ENCODE peak calls at places on chromosome 4, in ten cellular contexts. U is Peyer's patch, K is upper lobe of left lung, Z is adrenal gland, B is tibial nerve, Y is IMR-90, P is prostate gland, A is sigmoid colon, M is K562, O is body of pancreas. C is an unnamed sample.

GRCh38 chr4:184424279-184424678 is 50.1 kb downstream of the IRF2 start:
- DNase-seq in U (no peak), K (no peak), Z (no peak), B (no peak), Y (no peak), P (no peak), A (no peak), M (no peak), O (no peak), C (no peak)

GRCh38 chr4:110085131-110085530 is 113.3 kb downstream of the ELOVL6 start:
- DNase-seq in U (peak; percentile 59), K (no peak), Z (no peak), B (no peak), Y (peak; percentile 35), P (no peak), A (no peak), M (peak; percentile 30), O (no peak), C (no peak)

GRCh38 chr4:141132689-141133145 is 552 bp downstream of the RNF150 start:
- DNase-seq in U (no peak), K (no peak), Z (peak; percentile 65), B (no peak), Y (peak; percentile 29), P (peak; percentile 29), A (peak; percentile 81), M (no peak), O (peak; percentile 15), C (no peak)

GRCh38 chr4:53587123-53587522 is 4.2 kb downstream of the LNX1 start:
- DNase-seq in U (no peak), K (no peak), Z (no peak), B (no peak), Y (no peak), P (no peak), A (no peak), M (no peak), O (no peak), C (peak; percentile 7)

GRCh38 chr4:16897991-16898827 is at the start of gene LDB2:
- DNase-seq in U (no peak), K (peak; percentile 38), Z (peak; percentile 64), B (peak; percentile 51), Y (peak; percentile 88), P (no peak), A (peak; percentile 88), M (no peak), O (peak; percentile 26), C (no peak)

GRCh38 chr4:174859904-174860303 is 30.9 kb upstream of the GLRA3 start:
- DNase-seq in U (no peak), K (no peak), Z (no peak), B (no peak), Y (no peak), P (no peak), A (no peak), M (no peak), O (no peak), C (no peak)

GRCh38 chr4:85302193-85302736 is 172.7 kb upstream of the ARHGAP24 start:
- DNase-seq in U (no peak), K (no peak), Z (no peak), B (no peak), Y (no peak), P (no peak), A (no peak), M (no peak), O (no peak), C (no peak)

GRCh38 chr4:104616401-104616820 is 121.7 kb upstream of the CXXC4 start:
- DNase-seq in U (no peak), K (no peak), Z (peak; percentile 11), B (no peak), Y (no peak), P (no peak), A (no peak), M (no peak), O (no peak), C (no peak)

GRCh38 chr4:21795091-21795490 is 153.5 kb downstream of the KCNIP4 start:
- DNase-seq in U (no peak), K (no peak), Z (no peak), B (no peak), Y (peak; percentile 18), P (no peak), A (no peak), M (no peak), O (no peak), C (no peak)

GRCh38 chr4:82797048-82797590 is 1.5 kb downstream of the SCD5 start:
- DNase-seq in U (no peak), K (no peak), Z (no peak), B (no peak), Y (no peak), P (no peak), A (no peak), M (no peak), O (no peak), C (no peak)

GRCh38 chr4:164383187-164384181 is 370.4 kb upstream of the SMIM31 start:
- DNase-seq in U (no peak), K (peak; percentile 81), Z (no peak), B (no peak), Y (peak; percentile 0), P (peak; percentile 4), A (peak; percentile 63), M (no peak), O (no peak), C (no peak)

GRCh38 chr4:84877051-84877833 is 89.2 kb downstream of the WDFY3 start:
- DNase-seq in U (no peak), K (no peak), Z (no peak), B (no peak), Y (no peak), P (no peak), A (no peak), M (no peak), O (no peak), C (no peak)

GRCh38 chr4:127632420-127633403 is at the start of gene INTU:
- DNase-seq in U (peak; percentile 88), K (no peak), Z (peak; percentile 96), B (peak; percentile 88), Y (peak; percentile 97), P (peak; percentile 96), A (peak; percentile 97), M (peak; percentile 93), O (peak; percentile 95), C (peak; percentile 98)

GRCh38 chr4:183249854-183250253 is 70.2 kb downstream of the CLDN22 start:
- DNase-seq in U (no peak), K (no peak), Z (peak; percentile 19), B (no peak), Y (peak; percentile 52), P (no peak), A (no peak), M (peak; percentile 24), O (peak; percentile 47), C (no peak)

GRCh38 chr4:24551492-24552330 is 32.6 kb downstream of the DHX15 start:
- DNase-seq in U (no peak), K (no peak), Z (no peak), B (no peak), Y (peak; percentile 70), P (no peak), A (no peak), M (no peak), O (no peak), C (no peak)
- H3K36me3 ChIP-seq in U (no peaks in the 10 kb centered on the region), K (peaks cover 25% of the 10 kb centered on the region), Z (no peaks in the 10 kb centered on the region), B (peaks cover 9% of the 10 kb centered on the region), Y (peaks cover 24% of the 10 kb centered on the region), P (no peaks in the 10 kb centered on the region), A (peaks cover 44% of the 10 kb centered on the region), M (peaks cover 89% of the 10 kb centered on the region), O (no peaks in the 10 kb centered on the region), C (peaks cover 48% of the 10 kb centered on the region)

DNA sequence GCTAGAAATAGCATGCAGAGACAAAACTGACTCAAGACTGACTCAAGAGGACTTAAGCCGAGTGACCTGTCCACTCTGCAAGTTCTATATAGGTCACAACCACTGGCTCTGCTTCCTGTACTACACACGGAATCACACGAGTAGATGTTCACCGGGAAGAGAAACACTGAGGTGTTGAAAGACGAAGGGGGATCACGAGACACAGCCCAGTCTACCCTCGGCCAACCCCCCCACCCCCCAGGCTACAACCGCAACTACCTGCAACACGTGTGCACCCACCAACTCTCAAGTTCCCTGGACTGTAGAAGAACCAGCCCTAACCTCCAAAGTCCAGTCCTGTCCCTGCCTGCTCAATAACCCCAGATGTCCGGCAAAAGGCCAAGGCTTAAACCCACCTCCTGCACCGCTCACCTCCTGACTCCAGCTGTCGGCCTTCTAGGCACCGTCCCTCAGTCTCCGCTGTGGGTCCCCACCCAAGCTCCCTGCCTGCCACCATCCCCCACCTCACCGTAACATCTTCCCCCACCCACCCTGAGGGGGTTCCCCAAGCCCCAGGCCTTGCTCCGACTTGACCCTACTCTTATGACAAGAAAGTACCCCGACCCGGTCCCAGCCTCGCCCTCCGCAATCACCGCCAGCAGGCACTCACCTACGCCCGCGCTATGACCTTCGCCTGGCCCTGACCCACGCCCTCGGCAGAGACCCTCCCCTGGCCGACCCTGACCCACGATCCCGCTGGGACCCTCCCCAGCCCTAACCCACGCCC is 739 bp downstream of the GAK start:
- DNase-seq in U (no peak), K (no peak), Z (peak; percentile 40), B (no peak), Y (peak; percentile 84), P (no peak), A (no peak), M (peak; percentile 39), O (peak; percentile 29), C (no peak)
- TF ChIP-seq POLR2A in U (no peak), K (no peak), Z (no peak), B (no peak), Y (peak; percentile 80), P (no peak), A (no peak), M (no peak), O (no peak), C (no peak)

GRCh38 chr4:98903561-98903960 is 25.4 kb downstream of the EIF4E start:
- DNase-seq in U (no peak), K (no peak), Z (no peak), B (no peak), Y (no peak), P (no peak), A (no peak), M (no peak), O (no peak), C (no peak)

GRCh38 chr4:98903963-98904362 is 25.0 kb downstream of the EIF4E start:
- DNase-seq in U (no peak), K (no peak), Z (no peak), B (no peak), Y (no peak), P (no peak), A (no peak), M (no peak), O (no peak), C (no peak)

GRCh38 chr4:98899277-98899676 is 29.7 kb downstream of the EIF4E start:
- DNase-seq in U (no peak), K (no peak), Z (no peak), B (no peak), Y (no peak), P (no peak), A (no peak), M (no peak), O (no peak), C (no peak)
- H3K36me3 ChIP-seq in U (no peaks in the 10 kb centered on the region), K (peaks cover 12% of the 10 kb centered on the region), Z (no peaks in the 10 kb centered on the region), B (no peaks in the 10 kb centered on the region), Y (peaks cover 13% of the 10 kb centered on the region), P (no peaks in the 10 kb centered on the region), A (peaks cover 45% of the 10 kb centered on the region), M (peaks cover 85% of the 10 kb centered on the region), O (no peaks in the 10 kb centered on the region), C (peaks cover 39% of the 10 kb centered on the region)

DNA sequence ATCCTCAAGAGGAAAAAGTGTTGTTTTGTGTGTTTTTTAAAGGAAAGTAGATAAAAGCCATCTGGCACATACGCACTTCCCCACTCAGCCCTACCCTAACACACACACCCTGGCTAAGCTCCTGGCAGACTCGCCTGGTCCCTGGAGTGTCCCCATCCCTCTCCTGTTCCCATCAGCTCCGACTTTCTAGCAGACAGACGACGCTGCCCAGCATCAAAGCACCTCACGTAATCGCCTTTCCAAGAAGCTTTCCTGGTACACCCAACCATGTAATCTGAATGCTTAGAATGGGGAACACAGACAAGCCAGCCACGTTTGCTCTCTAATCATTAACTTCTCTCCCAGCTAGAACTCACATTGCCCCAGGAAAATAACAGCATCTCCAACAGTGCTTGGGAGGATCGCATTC is 116.2 kb downstream of the AFAP1 start:
- DNase-seq in U (no peak), K (no peak), Z (no peak), B (peak; percentile 57), Y (no peak), P (no peak), A (peak; percentile 86), M (no peak), O (no peak), C (no peak)
- TF ChIP-seq POLR2A in U (no peak), K (no peak), Z (no peak), B (no peak), Y (no peak), P (no peak), A (no peak), M (no peak), O (no peak), C (no peak)

C was measured in esophagus muscularis mucosa.